ENCODE peak calls at places on chromosomes 11 and 22, in seven cellular contexts. One of them, this sample, is unnamed.

GRCh38 chr11:126462422-126462821 is 106.9 kb downstream of the ST3GAL4 start:
- DNase-seq in SK-N-SH: no peak
- DNase-seq in HepG2: no peak
- DNase-seq in T47D: no peak
- DNase-seq in K562: no peak
- DNase-seq in HCT116: no peak
- DNase-seq in GM12878: no peak
- DNase-seq in this sample: no peak

GRCh38 chr22:32693102-32693501 is 108.4 kb upstream of the TIMP3 start:
- DNase-seq in HCT116: no peak
- DNase-seq in HepG2: peak
- DNase-seq in SK-N-SH: no peak
- DNase-seq in T47D: no peak
- DNase-seq in K562: peak
- DNase-seq in GM12878: no peak
- DNase-seq in this sample: no peak

GRCh38 chr11:13495929-13496328 is at the start of gene PTH:
- DNase-seq in HCT116: no peak
- DNase-seq in K562: no peak
- DNase-seq in GM12878: no peak
- DNase-seq in HepG2: no peak
- DNase-seq in SK-N-SH: no peak
- DNase-seq in T47D: no peak
- DNase-seq in this sample: no peak

GRCh38 chr11:68146010-68146540 is 24.9 kb upstream of the CHKA start:
- DNase-seq in HCT116: no peak
- DNase-seq in K562: no peak
- DNase-seq in GM12878: no peak
- DNase-seq in T47D: peak
- DNase-seq in HepG2: peak
- DNase-seq in SK-N-SH: peak
- DNase-seq in this sample: no peak

GRCh38 chr11:78809931-78810481 is 235.3 kb upstream of the NARS2 start:
- DNase-seq in GM12878: no peak
- DNase-seq in SK-N-SH: peak
- DNase-seq in T47D: no peak
- DNase-seq in K562: no peak
- DNase-seq in HepG2: no peak
- DNase-seq in HCT116: no peak
- DNase-seq in this sample: no peak

GRCh38 chr11:36110698-36111410 is 167.0 kb downstream of the LDLRAD3 start:
- DNase-seq in HepG2: no peak
- DNase-seq in HCT116: no peak
- DNase-seq in GM12878: no peak
- DNase-seq in SK-N-SH: no peak
- DNase-seq in T47D: no peak
- DNase-seq in K562: no peak
- DNase-seq in this sample: no peak

GRCh38 chr22:24087071-24087795 is 76.1 kb downstream of the CABIN1 start:
- DNase-seq in K562: no peak
- DNase-seq in HepG2: no peak
- DNase-seq in T47D: no peak
- DNase-seq in GM12878: no peak
- DNase-seq in HCT116: no peak
- DNase-seq in SK-N-SH: no peak
- DNase-seq in this sample: no peak

GRCh38 chr11:132559371-132560036 is 972.8 kb downstream of the OPCML start:
- DNase-seq in HepG2: no peak
- DNase-seq in GM12878: no peak
- DNase-seq in SK-N-SH: peak
- DNase-seq in T47D: no peak
- DNase-seq in K562: no peak
- DNase-seq in HCT116: no peak
- DNase-seq in this sample: no peak

GRCh38 chr11:126480015-126480409 is 124.5 kb downstream of the ST3GAL4 start:
- DNase-seq in SK-N-SH: no peak
- DNase-seq in HCT116: no peak
- DNase-seq in K562: no peak
- DNase-seq in HepG2: no peak
- DNase-seq in T47D: no peak
- DNase-seq in GM12878: no peak
- DNase-seq in this sample: no peak

GRCh38 chr22:23192133-23192532 is 11.8 kb downstream of the BCR start:
- DNase-seq in K562: peak
- DNase-seq in SK-N-SH: no peak
- DNase-seq in T47D: peak
- DNase-seq in GM12878: no peak
- DNase-seq in HCT116: no peak
- DNase-seq in HepG2: no peak
- DNase-seq in this sample: no peak

GRCh38 chr22:27997538-27997937 is 78.5 kb upstream of the PITPNB start:
- DNase-seq in GM12878: no peak
- DNase-seq in T47D: no peak
- DNase-seq in HepG2: no peak
- DNase-seq in K562: no peak
- DNase-seq in HCT116: no peak
- DNase-seq in SK-N-SH: no peak
- DNase-seq in this sample: no peak

GRCh38 chr11:122673706-122674105 is 18.2 kb downstream of the UBASH3B start:
- DNase-seq in HCT116: no peak
- DNase-seq in GM12878: no peak
- DNase-seq in K562: no peak
- DNase-seq in HepG2: no peak
- DNase-seq in T47D: no peak
- DNase-seq in SK-N-SH: no peak
- DNase-seq in this sample: no peak

GRCh38 chr11:114197799-114198500 is 98.2 kb upstream of the NNMT start:
- DNase-seq in SK-N-SH: no peak
- DNase-seq in GM12878: no peak
- DNase-seq in T47D: no peak
- DNase-seq in HepG2: no peak
- DNase-seq in K562: no peak
- DNase-seq in HCT116: no peak
- DNase-seq in this sample: no peak

GRCh38 chr11:69699213-69699612 is 4.6 kb downstream of the FGF19 start:
- DNase-seq in HepG2: no peak
- DNase-seq in GM12878: no peak
- DNase-seq in HCT116: no peak
- DNase-seq in T47D: no peak
- DNase-seq in K562: no peak
- DNase-seq in SK-N-SH: no peak
- DNase-seq in this sample: no peak

GRCh38 chr22:45499746-45500145 is 2.9 kb upstream of the FBLN1 start:
- DNase-seq in HCT116: no peak
- DNase-seq in K562: no peak
- DNase-seq in GM12878: no peak
- DNase-seq in HepG2: no peak
- DNase-seq in SK-N-SH: no peak
- DNase-seq in T47D: no peak
- DNase-seq in this sample: no peak

GRCh38 chr22:37242395-37242918 is 1.6 kb downstream of the RAC2 start:
- DNase-seq in SK-N-SH: peak
- DNase-seq in T47D: no peak
- DNase-seq in K562: peak
- DNase-seq in HepG2: no peak
- DNase-seq in GM12878: peak
- DNase-seq in HCT116: no peak
- DNase-seq in this sample: no peak

DNA sequence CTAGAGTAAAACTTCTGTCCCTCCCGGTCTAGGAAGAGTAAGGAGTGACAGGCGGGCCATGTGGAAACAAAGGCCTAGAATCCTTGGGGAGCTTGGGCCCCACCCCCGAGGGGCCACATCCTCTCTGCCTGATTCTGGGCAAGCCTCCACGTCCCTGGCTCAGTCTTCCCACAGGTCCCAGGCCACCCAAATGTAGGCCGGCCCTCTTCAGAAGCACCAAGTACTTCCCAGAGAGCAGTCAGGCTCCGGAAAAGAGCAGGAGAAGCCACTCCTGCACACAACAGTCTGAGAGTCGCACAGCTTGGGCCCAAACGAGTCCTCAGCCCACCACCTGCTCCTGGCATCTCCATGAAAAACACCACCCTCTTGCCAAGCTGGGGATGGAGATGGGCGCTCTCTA is 15.5 kb downstream of the EHD1 start:
- DNase-seq in GM12878: no peak
- DNase-seq in SK-N-SH: no peak
- DNase-seq in T47D: no peak
- DNase-seq in HCT116: no peak
- DNase-seq in K562: no peak
- DNase-seq in HepG2: no peak
- DNase-seq in this sample: no peak
- TF ChIP-seq JUND in GM12878: no peak
- TF ChIP-seq JUND in SK-N-SH: no peak
- TF ChIP-seq JUND in T47D: no peak
- TF ChIP-seq JUND in HCT116: no peak
- TF ChIP-seq JUND in K562: no peak
- TF ChIP-seq JUND in HepG2: no peak
- TF ChIP-seq JUND in this sample: no peak

DNA sequence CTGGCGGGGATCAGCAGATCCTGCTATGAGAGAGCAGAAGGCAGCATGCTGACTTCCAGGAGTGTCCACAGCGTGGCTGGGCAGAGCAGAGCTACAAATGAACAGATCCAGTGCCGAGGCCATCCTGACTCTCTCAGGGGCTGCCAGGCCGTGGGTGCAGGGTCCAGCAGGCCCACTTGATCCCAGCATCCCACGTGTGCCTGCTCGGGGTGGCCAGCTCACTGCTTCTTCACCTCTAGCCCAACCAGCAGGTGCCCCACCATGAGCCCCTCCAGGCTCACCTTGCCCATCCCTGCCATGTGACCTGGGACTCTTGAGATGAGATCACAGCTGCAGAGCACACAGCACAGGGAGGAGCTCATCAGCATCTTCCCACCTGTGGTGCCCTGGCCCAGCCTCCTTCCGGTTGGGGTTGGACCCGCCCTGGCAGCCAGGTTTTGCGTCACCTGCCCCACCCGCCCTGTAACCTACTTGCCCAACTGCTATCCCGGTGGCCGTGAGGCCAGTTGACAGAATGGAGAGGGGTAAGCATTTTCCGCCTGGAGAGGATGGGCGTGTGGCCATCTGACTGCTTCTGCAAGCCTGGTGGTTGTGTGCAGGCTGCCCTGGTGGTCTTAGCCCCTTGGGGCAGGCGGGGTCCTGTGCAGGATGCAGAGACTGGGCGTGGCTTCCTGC is 11.0 kb downstream of the TANGO2 start:
- DNase-seq in T47D: no peak
- DNase-seq in HepG2: no peak
- DNase-seq in GM12878: no peak
- DNase-seq in K562: no peak
- DNase-seq in SK-N-SH: no peak
- DNase-seq in HCT116: no peak
- DNase-seq in this sample: no peak
- TF ChIP-seq JUND in T47D: no peak
- TF ChIP-seq JUND in HepG2: no peak
- TF ChIP-seq JUND in GM12878: no peak
- TF ChIP-seq JUND in K562: no peak
- TF ChIP-seq JUND in SK-N-SH: no peak
- TF ChIP-seq JUND in HCT116: no peak
- TF ChIP-seq JUND in this sample: no peak

GRCh38 chr11:96424693-96425092 is 34.9 kb downstream of the JRKL start:
- DNase-seq in K562: no peak
- DNase-seq in T47D: no peak
- DNase-seq in HCT116: no peak
- DNase-seq in GM12878: no peak
- DNase-seq in HepG2: no peak
- DNase-seq in SK-N-SH: no peak
- DNase-seq in this sample: no peak
- TF ChIP-seq JUND in K562: no peak
- TF ChIP-seq JUND in T47D: no peak
- TF ChIP-seq JUND in HCT116: no peak
- TF ChIP-seq JUND in GM12878: no peak
- TF ChIP-seq JUND in HepG2: no peak
- TF ChIP-seq JUND in SK-N-SH: peak
- TF ChIP-seq JUND in this sample: no peak

GRCh38 chr11:134515081-134515960 is 103.3 kb upstream of the B3GAT1 start:
- DNase-seq in SK-N-SH: no peak
- DNase-seq in K562: no peak
- DNase-seq in HepG2: no peak
- DNase-seq in GM12878: no peak
- DNase-seq in HCT116: no peak
- DNase-seq in T47D: no peak
- DNase-seq in this sample: no peak

GRCh38 chr11:134517115-134517514 is 105.1 kb upstream of the B3GAT1 start:
- DNase-seq in HepG2: no peak
- DNase-seq in HCT116: no peak
- DNase-seq in T47D: no peak
- DNase-seq in GM12878: no peak
- DNase-seq in SK-N-SH: no peak
- DNase-seq in K562: no peak
- DNase-seq in this sample: no peak

GRCh38 chr11:134517621-134518293 is 105.7 kb upstream of the B3GAT1 start:
- DNase-seq in GM12878: no peak
- DNase-seq in HepG2: no peak
- DNase-seq in SK-N-SH: no peak
- DNase-seq in K562: no peak
- DNase-seq in HCT116: no peak
- DNase-seq in T47D: no peak
- DNase-seq in this sample: no peak

GRCh38 chr11:134514354-134514951 is 102.4 kb upstream of the B3GAT1 start:
- DNase-seq in GM12878: no peak
- DNase-seq in HepG2: no peak
- DNase-seq in HCT116: no peak
- DNase-seq in K562: no peak
- DNase-seq in SK-N-SH: no peak
- DNase-seq in T47D: no peak
- DNase-seq in this sample: no peak

GRCh38 chr11:134516529-134516928 is 104.5 kb upstream of the B3GAT1 start:
- DNase-seq in HCT116: no peak
- DNase-seq in SK-N-SH: peak
- DNase-seq in T47D: no peak
- DNase-seq in K562: no peak
- DNase-seq in HepG2: no peak
- DNase-seq in GM12878: no peak
- DNase-seq in this sample: no peak
- TF ChIP-seq JUND in HCT116: no peak
- TF ChIP-seq JUND in SK-N-SH: no peak
- TF ChIP-seq JUND in T47D: no peak
- TF ChIP-seq JUND in K562: no peak
- TF ChIP-seq JUND in HepG2: no peak
- TF ChIP-seq JUND in GM12878: no peak
- TF ChIP-seq JUND in this sample: no peak

GRCh38 chr22:40410272-40410671 is 39.9 kb downstream of the SGSM3 start:
- DNase-seq in SK-N-SH: no peak
- DNase-seq in T47D: no peak
- DNase-seq in K562: no peak
- DNase-seq in GM12878: no peak
- DNase-seq in HepG2: no peak
- DNase-seq in HCT116: no peak
- DNase-seq in this sample: no peak
- TF ChIP-seq JUND in SK-N-SH: no peak
- TF ChIP-seq JUND in T47D: no peak
- TF ChIP-seq JUND in K562: no peak
- TF ChIP-seq JUND in GM12878: no peak
- TF ChIP-seq JUND in HepG2: no peak
- TF ChIP-seq JUND in HCT116: no peak
- TF ChIP-seq JUND in this sample: no peak

This sample was measured in H1.